ENCODE peak calls at places on chromosomes 16 and 17, in ten cellular contexts. W is GOT3; R is NCI-H69; B is retinal pigment epithelial cell; O is H7; K is EL; G is hepatic stellate cell; D is activated T-cell treated with anti-CD3 and anti-CD28 coated beads, Interleukin-2, amount 50 U/mL, for 72 hours; F is globus pallidus; U is NB4. C is an unnamed sample.

GRCh38 chr16:342455-343213 is 9.9 kb downstream of the AXIN1 start:
- DNase-seq in U (peak), O (peak), D (no peak), F (no peak), W (no peak), K (no peak), R (no peak), B (no peak), G (no peak), C (no peak)

GRCh38 chr17:53516643-53517042 is 306.1 kb upstream of the KIF2B start:
- DNase-seq in K (peak), O (peak), B (no peak), W (no peak), G (no peak), U (no peak), F (no peak), D (no peak), R (no peak), C (no peak)

GRCh38 chr17:7476474-7476873 is 3.0 kb downstream of the ZBTB4 start:
- DNase-seq in G (peak), D (no peak), K (peak), B (no peak), R (no peak), F (no peak), W (no peak), O (peak), U (no peak), C (no peak)

GRCh38 chr17:66814026-66814425 is 20.9 kb upstream of the CACNG5 start:
- DNase-seq in R (no peak), B (no peak), K (no peak), F (no peak), U (no peak), D (no peak), W (no peak), G (no peak), O (no peak), C (no peak)

GRCh38 chr17:40551874-40552768 is 13.2 kb downstream of the CCR7 start:
- DNase-seq in D (no peak), G (peak), O (peak), U (no peak), K (peak), B (no peak), F (peak), R (peak), W (peak), C (peak)

GRCh38 chr16:48617104-48617503 is 7.1 kb upstream of the N4BP1 start:
- DNase-seq in U (no peak), O (no peak), G (no peak), B (no peak), D (no peak), R (no peak), K (no peak), W (no peak), F (no peak), C (no peak)

GRCh38 chr17:29590261-29590978 is 972 bp upstream of the GIT1 start:
- DNase-seq in W (no peak), D (no peak), F (no peak), B (peak), K (peak), O (peak), G (peak), R (peak), U (peak), C (no peak)

GRCh38 chr17:29567362-29568330 is 809 bp upstream of the ABHD15 start:
- DNase-seq in K (peak), R (peak), F (no peak), W (no peak), O (peak), D (peak), U (peak), G (peak), B (no peak), C (no peak)

GRCh38 chr17:75110307-75110937 is 653 bp downstream of the ARMC7 start:
- DNase-seq in B (no peak), D (peak), F (no peak), K (no peak), O (no peak), W (no peak), G (no peak), R (peak), U (no peak), C (no peak)

GRCh38 chr17:76811028-76811427 is 57.2 kb upstream of the MGAT5B start:
- DNase-seq in W (no peak), G (no peak), B (no peak), D (no peak), U (no peak), K (no peak), R (peak), F (no peak), O (no peak), C (no peak)

GRCh38 chr17:83144421-83145357 is 65.3 kb downstream of the METRNL start:
- DNase-seq in B (no peak), W (no peak), G (peak), D (no peak), K (peak), R (no peak), O (no peak), U (no peak), F (no peak), C (peak)

GRCh38 chr17:59501690-59502089 is 63.7 kb upstream of the DHX40 start:
- DNase-seq in U (no peak), F (no peak), G (no peak), W (no peak), B (no peak), R (peak), D (no peak), O (no peak), K (no peak), C (no peak)

GRCh38 chr17:76524598-76525512 is 12.7 kb downstream of the CYGB start:
- DNase-seq in K (no peak), G (peak), D (no peak), W (no peak), O (no peak), F (no peak), U (peak), R (no peak), B (no peak), C (no peak)

GRCh38 chr17:43434902-43435319 is 36.1 kb downstream of the ARL4D start:
- DNase-seq in U (no peak), D (no peak), R (no peak), W (no peak), G (no peak), K (no peak), B (no peak), F (no peak), O (no peak), C (no peak)

GRCh38 chr17:7021993-7022778 is 664 bp upstream of the BCL6B start:
- DNase-seq in B (no peak), D (peak), W (peak), G (peak), R (peak), F (no peak), K (peak), U (peak), O (peak), C (no peak)